ENCODE peak calls at places on chromosomes 11 and 22, in four cellular contexts. U is body of pancreas, S is prostate gland, R is IMR-90. J is an unnamed sample. For H3K36me3, the result is how much of the 10 kb centered on the place peaks cover.

GRCh38 chr22:25987948-25988347 is 181.3 kb upstream of the SEZ6L start:
- DNase-seq in S (no peak), U (no peak), R (no peak), J (no peak)

GRCh38 chr11:73291781-73292180 is 16.3 kb upstream of the ARHGEF17 start:
- DNase-seq in U (no peak), S (no peak), R (no peak), J (no peak)

GRCh38 chr11:19698493-19699292 is 13.9 kb upstream of the NAV2 start:
- DNase-seq in R (peak), S (no peak), U (no peak), J (no peak)

GRCh38 chr22:41589260-41589600 is 410 bp downstream of the PMM1 start:
- DNase-seq in S (no peak), U (peak), R (no peak), J (no peak)

GRCh38 chr11:2574553-2575535 is 125.0 kb downstream of the KCNQ1OT1 start:
- DNase-seq in U (peak), S (peak), R (no peak), J (no peak)

GRCh38 chr11:92867913-92868619 is 101.4 kb upstream of the MTNR1B start:
- DNase-seq in R (no peak), U (no peak), S (peak), J (no peak)

GRCh38 chr11:75406338-75406777 is 7.0 kb downstream of the RPS3 start:
- DNase-seq in S (no peak), R (peak), U (no peak), J (no peak)

GRCh38 chr22:35705141-35705540 is 12.5 kb upstream of the APOL5 start:
- DNase-seq in R (peak), U (no peak), S (no peak), J (no peak)

GRCh38 chr22:31148953-31149627 is 8.8 kb upstream of the PLA2G3 start:
- DNase-seq in U (peak), R (peak), S (peak), J (no peak)

GRCh38 chr11:19711911-19712280 is 741 bp upstream of the NAV2 start:
- DNase-seq in U (no peak), R (no peak), S (peak), J (no peak)

GRCh38 chr11:128709402-128709801 is 15.5 kb downstream of the FLI1 start:
- DNase-seq in R (peak), S (no peak), U (no peak), J (no peak)

GRCh38 chr11:117820071-117820470 is 4.5 kb downstream of the FXYD2 start:
- DNase-seq in R (no peak), S (no peak), U (no peak), J (no peak)

GRCh38 chr22:31144223-31144622 is 3.9 kb upstream of the PLA2G3 start:
- DNase-seq in S (no peak), R (peak), U (no peak), J (no peak)

GRCh38 chr11:132590986-132591385 is 941.3 kb downstream of the OPCML start:
- DNase-seq in R (no peak), S (no peak), U (no peak), J (no peak)

GRCh38 chr11:68033708-68034045 is 3.2 kb downstream of the NDUFS8 start:
- DNase-seq in R (no peak), U (peak), S (no peak), J (no peak)
- TF ChIP-seq POLR2A in R (no peak), U (no peak), S (no peak), J (no peak)

GRCh38 chr11:64765291-64765803 is 5.6 kb upstream of the PYGM start:
- DNase-seq in R (no peak), S (no peak), U (peak), J (no peak)
- TF ChIP-seq CTCF in R (no peak), S (no peak), U (peak), J (no peak)

GRCh38 chr11:64893194-64894069 is 15.0 kb upstream of the EHD1 start:
- DNase-seq in S (no peak), R (no peak), U (peak), J (no peak)

GRCh38 chr11:64894812-64895452 is 16.5 kb upstream of the EHD1 start:
- DNase-seq in U (no peak), R (no peak), S (no peak), J (no peak)

GRCh38 chr11:64892411-64892831 is 14.0 kb upstream of the EHD1 start:
- DNase-seq in R (no peak), S (no peak), U (no peak), J (no peak)

GRCh38 chr11:64892838-64893193 is 14.4 kb upstream of the EHD1 start:
- DNase-seq in R (no peak), S (no peak), U (peak), J (no peak)

DNA sequence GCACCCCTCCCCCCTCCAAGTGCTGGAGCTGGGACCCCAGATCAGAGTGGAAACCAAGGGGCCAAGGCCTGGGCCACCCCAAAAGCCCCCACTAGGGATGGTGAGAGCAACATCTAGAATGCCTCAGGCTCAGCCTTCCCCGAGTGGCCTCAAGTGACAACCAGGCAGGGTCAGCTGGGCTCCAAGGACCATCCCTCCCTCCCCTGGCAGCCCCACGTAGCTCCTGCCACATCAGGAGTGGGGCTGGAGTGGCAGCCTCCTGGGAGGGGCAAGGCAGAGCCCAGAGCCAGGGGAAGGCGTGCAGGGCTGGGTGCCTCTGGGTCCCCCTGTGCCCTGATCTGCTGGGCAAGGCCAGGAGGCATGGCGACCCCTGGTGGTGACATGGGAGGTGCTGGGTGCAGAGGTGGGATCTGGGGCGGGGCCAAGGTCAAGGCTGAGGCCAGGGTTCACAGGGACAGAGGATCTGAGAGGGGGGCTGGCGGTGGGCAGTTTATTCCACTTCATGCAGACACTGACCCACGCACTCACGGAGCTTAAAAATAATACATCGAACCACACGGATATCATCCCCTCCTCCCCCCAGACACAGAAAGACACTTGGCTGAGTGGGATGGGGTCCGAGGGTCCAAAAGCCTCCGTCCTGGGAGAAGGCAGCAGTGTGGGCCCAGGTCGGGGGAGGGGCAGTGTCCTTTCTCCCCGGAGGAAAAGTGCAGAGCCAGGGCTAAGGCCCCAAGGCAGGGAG is 15.8 kb upstream of the EHD1 start:
- DNase-seq in S (peak), R (peak), U (peak), J (no peak)
- H3K36me3 ChIP-seq in S (under half), R (under half), U (under half), J (under half)

DNA sequence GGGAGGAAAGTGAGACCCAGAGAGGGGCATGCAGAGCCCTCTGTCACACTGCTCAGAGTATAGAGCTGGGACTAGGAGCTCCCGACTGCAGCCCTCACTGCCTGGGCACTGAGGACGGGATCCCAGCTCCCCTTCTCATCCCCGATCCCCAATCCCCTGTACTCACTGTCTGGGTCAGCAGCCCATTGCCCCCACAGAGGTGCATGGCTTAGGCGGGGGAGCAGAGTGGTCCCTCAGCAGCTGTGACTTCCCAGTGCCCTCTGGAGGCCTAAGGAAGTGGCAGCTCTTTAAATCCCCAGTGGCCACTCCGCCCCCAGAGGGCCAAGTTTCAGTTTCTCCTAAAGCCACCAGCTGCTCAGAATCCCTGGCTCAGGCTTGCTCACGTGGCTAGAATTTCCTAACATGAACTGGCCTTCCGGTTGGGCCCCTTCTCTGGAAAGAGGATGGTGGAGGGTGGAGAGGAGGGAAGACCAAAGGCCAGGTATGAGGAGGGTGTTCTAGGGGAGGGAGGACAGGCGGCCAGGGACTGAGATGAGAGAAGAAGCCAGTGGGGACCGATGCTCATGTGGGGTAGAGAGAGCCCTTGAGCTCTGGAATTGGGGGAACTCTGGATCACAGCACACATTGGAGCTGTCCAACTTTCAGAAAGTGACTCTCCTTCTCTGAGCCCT is at the start of gene BATF2:
- DNase-seq in S (peak), U (peak), R (peak), J (no peak)
- TF ChIP-seq POLR2A in S (peak), U (peak), R (no peak), J (no peak)

GRCh38 chr11:66330931-66331330 is 5.3 kb downstream of the RIN1 start:
- DNase-seq in S (no peak), R (no peak), U (no peak), J (no peak)
- TF ChIP-seq CTCF in S (no peak), R (no peak), U (no peak), J (no peak)

DNA sequence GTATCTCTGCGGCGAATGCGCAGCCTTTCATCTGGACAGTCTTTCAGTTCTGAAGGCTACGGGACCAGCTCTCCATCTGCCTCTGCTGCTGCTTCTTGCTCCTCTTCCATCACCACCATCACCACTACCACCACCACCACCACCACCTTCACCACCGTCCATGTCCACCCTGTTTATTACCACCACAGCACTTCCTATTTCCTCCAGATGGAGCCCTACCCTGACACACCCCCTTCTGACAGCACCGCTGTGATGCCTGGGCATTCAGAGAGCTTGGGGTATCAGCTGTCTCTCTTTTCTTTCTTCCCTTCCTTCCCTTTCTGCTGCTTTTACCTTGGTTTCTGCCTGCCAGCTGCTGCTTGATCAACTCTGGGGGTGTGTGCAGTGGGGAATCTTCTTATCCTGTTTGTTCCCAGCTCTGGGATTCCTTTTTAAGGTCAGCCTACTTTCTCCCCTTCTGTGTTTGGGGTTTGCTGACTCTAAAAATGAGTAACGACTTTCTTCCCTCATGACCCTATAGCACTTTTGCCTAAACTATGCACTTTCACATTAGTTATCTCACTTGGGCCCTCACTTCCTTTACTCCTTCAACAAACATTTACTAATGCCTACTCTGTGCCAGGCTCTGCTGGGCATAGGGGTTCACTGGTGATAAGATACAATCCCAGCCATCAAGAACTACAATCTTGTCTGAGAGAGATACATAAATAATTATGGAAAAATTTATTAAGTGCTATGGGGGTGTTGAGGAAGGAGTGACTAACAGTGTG is 7.8 kb upstream of the RRM1 start:
- DNase-seq in R (no peak), S (no peak), U (no peak), J (no peak)
- H3K36me3 ChIP-seq in R (under half), S (under half), U (under half), J (half or more)

GRCh38 chr11:68121067-68121899 is at the start of gene CHKA:
- DNase-seq in S (peak), R (peak), U (peak), J (peak)
- TF ChIP-seq POLR2A in S (peak), R (peak), U (peak), J (peak)

GRCh38 chr11:69352715-69353325 is 58.9 kb downstream of the MYEOV start:
- DNase-seq in S (no peak), R (peak), U (no peak), J (no peak)
- TF ChIP-seq CTCF in S (no peak), R (no peak), U (no peak), J (no peak)

DNA sequence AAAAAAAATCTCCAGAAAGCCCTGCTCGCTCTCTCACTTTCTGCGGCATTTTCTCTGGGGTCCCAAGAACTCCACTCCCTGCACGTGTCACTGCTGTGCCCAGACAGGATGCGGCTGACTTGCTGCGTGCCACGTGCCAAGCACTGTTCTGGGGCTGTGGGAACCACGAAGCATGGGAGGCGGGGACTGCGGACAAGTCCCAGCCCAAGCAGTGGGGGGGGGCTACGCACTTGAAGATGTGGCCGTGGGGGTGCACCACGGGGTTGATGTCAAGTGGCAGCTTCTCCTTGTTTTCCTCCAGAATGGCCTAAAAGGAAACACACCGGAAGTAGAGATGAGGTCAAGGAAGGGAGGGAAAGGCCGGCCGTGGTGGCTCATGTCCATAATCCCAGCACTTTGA is 10.8 kb downstream of the TTLL12 start:
- DNase-seq in S (no peak), U (no peak), R (no peak), J (no peak)
- H3K36me3 ChIP-seq in S (under half), U (under half), R (half or more), J (half or more)